ENCODE peak calls at places on chromosomes 3 and 15, in four cellular contexts. B, N, T and V are unnamed samples.

GRCh38 chr15:85071061-85071460 is 89.4 kb downstream of the PDE8A start:
- DNase-seq in B (no peak), N (no peak), T (no peak), V (no peak)

GRCh38 chr3:16338124-16338523 is 73.1 kb downstream of the OXNAD1 start:
- DNase-seq in B (no peak), T (peak), N (no peak), V (no peak)

GRCh38 chr15:34179257-34179656 is 30.6 kb downstream of the KATNBL1 start:
- DNase-seq in B (no peak), T (no peak), N (no peak), V (no peak)

GRCh38 chr3:16884084-16884747 is 539 bp upstream of the PLCL2 start:
- DNase-seq in T (peak), B (peak), N (peak), V (peak)

GRCh38 chr15:91941871-91942270 is 88.4 kb downstream of the SLCO3A1 start:
- DNase-seq in T (no peak), N (peak), B (no peak), V (no peak)

GRCh38 chr3:105334138-105334882 is 32.4 kb upstream of the ALCAM start:
- DNase-seq in N (peak), B (no peak), T (no peak), V (no peak)

GRCh38 chr15:40815042-40815678 is 7.9 kb upstream of the DNAJC17 start:
- DNase-seq in B (no peak), N (no peak), T (no peak), V (no peak)

GRCh38 chr3:20054549-20054987 is 14.3 kb downstream of the KAT2B start:
- DNase-seq in B (no peak), T (peak), N (peak), V (no peak)

GRCh38 chr3:139522421-139522820 is 17.1 kb downstream of the RBP1 start:
- DNase-seq in T (no peak), N (no peak), B (no peak), V (no peak)

GRCh38 chr15:86284630-86285029 is 205.0 kb downstream of the AGBL1 start:
- DNase-seq in N (no peak), T (no peak), B (no peak), V (no peak)

GRCh38 chr3:14988988-14989394 is 41.6 kb downstream of the NR2C2 start:
- DNase-seq in T (peak), N (peak), B (no peak), V (no peak)

GRCh38 chr3:114157321-114157720 is 21.5 kb downstream of the DRD3 start:
- DNase-seq in T (no peak), B (no peak), N (no peak), V (no peak)

GRCh38 chr3:113270096-113270495 is 58.7 kb downstream of the BOC start:
- DNase-seq in B (no peak), T (no peak), N (no peak), V (no peak)

GRCh38 chr3:179266701-179267211 is 15.8 kb upstream of the KCNMB3 start:
- DNase-seq in N (no peak), T (no peak), B (peak), V (no peak)

GRCh38 chr15:98881526-98882517 is 125.8 kb downstream of the PGPEP1L start:
- DNase-seq in N (peak), B (peak), T (peak), V (no peak)

GRCh38 chr3:64488938-64489337 is 198.9 kb downstream of the ADAMTS9 start:
- DNase-seq in T (no peak), B (no peak), N (no peak), V (no peak)

GRCh38 chr3:179734497-179735281 is 81.8 kb downstream of the USP13 start:
- DNase-seq in N (peak), B (no peak), T (no peak), V (no peak)

GRCh38 chr3:149310796-149311534 is 22.5 kb downstream of the TM4SF18 start:
- DNase-seq in N (peak), T (no peak), B (no peak), V (no peak)

GRCh38 chr3:37324752-37325407 is 150.5 kb upstream of the LRRFIP2 start:
- DNase-seq in B (no peak), N (no peak), T (no peak), V (no peak)

GRCh38 chr3:193910886-193911738 is 224.8 kb upstream of the HES1 start:
- DNase-seq in N (peak), T (no peak), B (no peak), V (no peak)

GRCh38 chr3:77081240-77081661 is 41.4 kb downstream of the ROBO2 start:
- DNase-seq in T (no peak), B (no peak), N (peak), V (no peak)

GRCh38 chr15:63030101-63030528 is 12.4 kb upstream of the TPM1 start:
- DNase-seq in N (no peak), B (no peak), T (no peak), V (no peak)

GRCh38 chr15:57969355-57969754 is 96.2 kb downstream of the ALDH1A2 start:
- DNase-seq in N (peak), B (peak), T (no peak), V (no peak)

GRCh38 chr15:78739996-78740903 is 71.0 kb downstream of the ADAMTS7 start:
- DNase-seq in N (peak), B (peak), T (no peak), V (no peak)

GRCh38 chr3:52532838-52533622 is 627 bp downstream of the NT5DC2 start:
- DNase-seq in B (peak), N (peak), T (peak), V (peak)

GRCh38 chr3:123113889-123114450 is 47.1 kb downstream of the PDIA5 start:
- DNase-seq in N (no peak), B (peak), T (peak), V (no peak)

GRCh38 chr3:81218023-81218422 is 543.4 kb downstream of the GBE1 start:
- DNase-seq in T (no peak), B (peak), N (peak), V (no peak)
- TF ChIP-seq CTCF in T (peak), B (no peak), N (peak), V (peak)

DNA sequence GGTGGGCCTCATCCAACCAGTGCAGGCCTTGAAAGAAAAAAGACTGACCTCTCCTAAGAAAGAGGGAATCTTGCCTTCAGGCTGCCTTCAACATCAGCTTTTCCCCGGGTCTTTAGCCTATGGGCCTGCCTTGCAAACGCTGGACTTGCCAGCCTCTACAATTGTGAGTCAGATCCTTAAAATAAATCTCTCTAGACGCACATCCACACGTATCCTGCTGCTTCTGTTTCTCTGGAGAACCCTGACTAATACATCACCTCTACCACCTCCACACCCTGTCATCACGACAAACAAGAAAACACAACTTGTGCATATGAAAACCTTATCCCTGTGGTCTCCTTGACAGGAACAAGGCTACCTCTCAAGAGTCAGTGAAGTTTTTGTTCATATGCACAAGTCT is 11.8 kb downstream of the CYFIP1 start:
- DNase-seq in N (peak), B (no peak), T (no peak), V (no peak)
- TF ChIP-seq CTCF in N (no peak), B (no peak), T (no peak), V (no peak)

DNA sequence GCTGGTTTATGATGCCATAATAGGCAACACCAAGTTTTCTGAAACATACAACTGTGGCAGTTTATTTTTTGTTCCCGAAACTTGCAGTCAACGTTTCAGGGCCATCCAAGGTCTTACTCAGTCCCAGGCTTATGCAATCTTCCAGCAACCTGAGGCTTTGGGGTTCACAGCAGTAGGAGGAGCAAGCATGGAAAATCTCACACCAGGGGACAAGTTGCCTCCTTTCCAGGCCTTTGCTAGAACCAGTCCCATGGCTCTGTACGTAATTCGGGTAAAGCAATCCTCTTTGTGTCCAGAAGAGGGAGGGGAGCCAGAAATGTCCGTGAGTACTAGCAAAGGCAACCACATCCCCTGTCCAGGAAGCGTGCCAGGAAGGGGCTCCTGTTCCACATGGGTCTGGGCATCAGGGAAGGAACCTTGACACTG is 4.7 kb upstream of the FAM240A start:
- DNase-seq in T (no peak), B (peak), N (peak), V (no peak)
- TF ChIP-seq CTCF in T (no peak), B (peak), N (peak), V (no peak)

GRCh38 chr15:75042730-75043508 is 19.5 kb downstream of the PPCDC start:
- DNase-seq in N (peak), T (peak), B (peak), V (no peak)
- TF ChIP-seq CTCF in N (peak), T (peak), B (no peak), V (peak)

GRCh38 chr3:72265250-72265649 is 480.3 kb upstream of the PROK2 start:
- DNase-seq in B (no peak), T (no peak), N (no peak), V (no peak)
- TF ChIP-seq CTCF in B (no peak), T (no peak), N (peak), V (peak)

GRCh38 chr15:87347806-87348515 is 908.6 kb downstream of the NTRK3 start:
- DNase-seq in B (no peak), T (no peak), N (no peak), V (no peak)

GRCh38 chr15:87354661-87355410 is 901.7 kb downstream of the NTRK3 start:
- DNase-seq in T (no peak), N (peak), B (no peak), V (no peak)

GRCh38 chr15:87348746-87349145 is 907.8 kb downstream of the NTRK3 start:
- DNase-seq in B (no peak), N (peak), T (no peak), V (no peak)

GRCh38 chr15:87345955-87346354 is 910.6 kb downstream of the NTRK3 start:
- DNase-seq in N (peak), B (no peak), T (no peak), V (no peak)

GRCh38 chr15:87349181-87349580 is 907.4 kb downstream of the NTRK3 start:
- DNase-seq in B (no peak), N (peak), T (no peak), V (no peak)
- TF ChIP-seq CTCF in B (no peak), N (no peak), T (no peak), V (no peak)

GRCh38 chr3:187973977-187974856 is 179.7 kb upstream of the LPP start:
- DNase-seq in B (no peak), T (no peak), N (no peak), V (no peak)

GRCh38 chr3:187975571-187976360 is 178.2 kb upstream of the LPP start:
- DNase-seq in N (no peak), B (no peak), T (no peak), V (no peak)

GRCh38 chr3:187976361-187976900 is 177.5 kb upstream of the LPP start:
- DNase-seq in T (no peak), B (no peak), N (no peak), V (no peak)

GRCh38 chr3:187972454-187972853 is 181.5 kb upstream of the LPP start:
- DNase-seq in N (no peak), B (no peak), T (no peak), V (no peak)

DNA sequence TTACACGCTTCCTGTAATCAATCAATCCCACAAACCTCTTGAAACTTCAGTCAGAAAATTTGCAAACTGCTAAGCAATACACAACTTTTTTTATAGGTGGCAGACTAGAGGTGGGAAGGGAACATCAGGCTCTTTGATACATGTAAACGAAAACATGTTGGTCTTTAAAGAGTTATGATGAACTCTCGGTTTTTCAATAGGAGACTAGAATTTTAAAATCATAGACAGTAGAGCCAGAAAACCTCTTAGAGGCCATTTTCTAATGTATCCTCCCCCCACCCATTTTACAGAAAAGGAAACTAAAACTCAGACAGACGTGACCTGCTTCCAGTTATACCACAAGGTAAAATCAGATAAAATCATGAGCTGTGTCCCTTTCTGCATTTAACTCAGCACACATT is 179.1 kb upstream of the LPP start:
- DNase-seq in B (no peak), T (no peak), N (no peak), V (no peak)
- TF ChIP-seq CTCF in B (no peak), T (no peak), N (peak), V (no peak)

GRCh38 chr15:52134502-52135144 is 22.0 kb upstream of the BCL2L10 start:
- DNase-seq in B (no peak), T (no peak), N (no peak), V (no peak)

GRCh38 chr15:52136471-52136993 is 24.0 kb upstream of the BCL2L10 start:
- DNase-seq in N (no peak), B (no peak), T (no peak), V (no peak)

GRCh38 chr15:52140646-52141045 is 28.1 kb upstream of the BCL2L10 start:
- DNase-seq in B (no peak), T (no peak), N (no peak), V (no peak)

GRCh38 chr15:52139599-52140462 is 27.3 kb upstream of the BCL2L10 start:
- DNase-seq in T (peak), N (peak), B (peak), V (peak)

GRCh38 chr15:52137432-52138357 is 25.1 kb upstream of the BCL2L10 start:
- DNase-seq in N (no peak), B (no peak), T (no peak), V (no peak)
- TF ChIP-seq CTCF in N (no peak), B (no peak), T (no peak), V (no peak)